ENCODE peak calls at places on chromosome 3, in nine cellular contexts. E is BE2C, U is IMR-90, O is prostate gland, B is psoas muscle, W is SK-N-SH, R is esophagus muscularis mucosa, Q is left ventricle myocardium inferior, C is bronchial epithelial cell. K is an unnamed sample.

GRCh38 chr3:13019706-13020105 is 53.5 kb downstream of the IQSEC1 start:
- DNase-seq in U (no peak), Q (no peak), R (no peak), B (no peak), E (no peak), O (no peak), C (no peak), W (no peak), K (peak; percentile 59)

GRCh38 chr3:140323561-140323960 is 354.3 kb upstream of the TRIM42 start:
- DNase-seq in C (no peak), R (no peak), E (no peak), B (no peak), U (no peak), O (no peak), Q (no peak), W (no peak), K (no peak)

GRCh38 chr3:105094588-105094987 is 272.1 kb upstream of the ALCAM start:
- DNase-seq in O (no peak), C (peak; percentile 39), E (no peak), U (no peak), R (no peak), W (no peak), B (no peak), Q (no peak), K (no peak)

GRCh38 chr3:12999147-13000140 is 73.8 kb downstream of the IQSEC1 start:
- DNase-seq in C (no peak), W (no peak), Q (peak; percentile 87), U (no peak), B (peak; percentile 90), O (peak; percentile 22), E (no peak), R (no peak), K (peak; percentile 90)

GRCh38 chr3:169564883-169565282 is 98.6 kb downstream of the MECOM start:
- DNase-seq in B (no peak), C (no peak), W (peak; percentile 9), Q (no peak), O (no peak), R (no peak), E (no peak), U (no peak), K (no peak)

GRCh38 chr3:47424434-47425382 is 43.9 kb downstream of the PTPN23 start:
- DNase-seq in O (no peak), W (no peak), B (peak; percentile 19), U (peak; percentile 43), C (no peak), Q (no peak), E (no peak), R (no peak), K (no peak)

GRCh38 chr3:148790841-148791240 is 36.8 kb upstream of the CPB1 start:
- DNase-seq in R (no peak), B (no peak), Q (no peak), E (no peak), C (no peak), W (no peak), O (no peak), U (no peak), K (no peak)

GRCh38 chr3:17431004-17431403 is 311.4 kb downstream of the TBC1D5 start:
- DNase-seq in R (no peak), W (peak; percentile 38), B (no peak), O (no peak), U (peak; percentile 53), Q (no peak), C (peak; percentile 58), E (no peak), K (no peak)

GRCh38 chr3:5213574-5213966 is 26.1 kb downstream of the EDEM1 start:
- DNase-seq in B (no peak), R (no peak), W (no peak), Q (no peak), O (no peak), C (no peak), U (no peak), E (no peak), K (no peak)

GRCh38 chr3:5212625-5213573 is 25.4 kb downstream of the EDEM1 start:
- DNase-seq in Q (no peak), O (no peak), R (no peak), W (no peak), U (no peak), E (no peak), B (no peak), C (peak; percentile 48), K (no peak)

GRCh38 chr3:5214352-5214751 is 26.8 kb downstream of the EDEM1 start:
- DNase-seq in W (no peak), C (no peak), R (no peak), B (no peak), O (no peak), E (no peak), Q (no peak), U (no peak), K (no peak)

GRCh38 chr3:5205165-5205941 is 17.8 kb downstream of the EDEM1 start:
- DNase-seq in E (no peak), C (no peak), Q (no peak), R (no peak), O (no peak), W (no peak), U (peak; percentile 85), B (no peak), K (no peak)

DNA sequence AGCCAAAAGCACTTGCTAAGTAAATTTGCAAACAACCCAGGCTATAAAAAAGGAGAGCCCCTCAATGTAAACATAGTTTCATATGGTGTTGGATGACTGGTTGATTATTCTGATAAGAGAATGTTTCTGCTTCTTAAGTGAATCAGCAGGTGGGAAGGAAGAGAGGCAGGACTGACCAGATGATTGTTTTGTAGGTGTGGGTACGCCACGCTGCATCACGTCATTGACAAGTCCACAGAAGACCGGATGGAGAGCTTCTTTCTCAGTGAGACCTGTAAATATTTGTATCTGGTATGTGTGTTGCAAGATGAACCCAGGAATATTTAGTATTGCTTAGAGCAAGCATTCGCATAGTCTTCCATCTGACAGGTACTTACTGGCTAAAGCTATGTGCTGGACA is 23.4 kb downstream of the EDEM1 start:
- DNase-seq in E (no peak), R (no peak), O (no peak), W (no peak), B (no peak), U (no peak), C (no peak), Q (no peak), K (no peak)
- H3K36me3 ChIP-seq in E (no peaks in the 10 kb centered on the region), R (peaks cover 100% of the 10 kb centered on the region), O (peaks cover 9% of the 10 kb centered on the region), W (peaks cover 60% of the 10 kb centered on the region), B (peaks cover 100% of the 10 kb centered on the region), U (peaks cover 68% of the 10 kb centered on the region), C (peaks cover 43% of the 10 kb centered on the region), Q (peaks cover 100% of the 10 kb centered on the region), K (peaks cover 68% of the 10 kb centered on the region)

GRCh38 chr3:7285502-7285901 is 424.6 kb downstream of the GRM7 start:
- DNase-seq in O (no peak), Q (no peak), R (no peak), B (no peak), U (no peak), E (peak; percentile 9), C (peak; percentile 21), W (no peak), K (no peak)
- TF ChIP-seq CTCF in O (no peak), Q (peak; percentile 45), R (peak; percentile 29), B (peak; percentile 13), U (no peak), E (peak; percentile 22), C (peak; percentile 25), W (no peak), K (peak; percentile 26)

GRCh38 chr3:136343873-136344281 is 93.7 kb downstream of the PCCB start:
- DNase-seq in B (peak; percentile 92), O (peak; percentile 70), R (peak; percentile 95), U (peak; percentile 98), E (peak; percentile 91), W (peak; percentile 69), C (peak; percentile 91), Q (peak; percentile 79), K (peak; percentile 94)

GRCh38 chr3:136346486-136346885 is 96.3 kb downstream of the PCCB start:
- DNase-seq in Q (no peak), R (no peak), B (no peak), E (no peak), W (no peak), U (no peak), C (no peak), O (no peak), K (no peak)

DNA sequence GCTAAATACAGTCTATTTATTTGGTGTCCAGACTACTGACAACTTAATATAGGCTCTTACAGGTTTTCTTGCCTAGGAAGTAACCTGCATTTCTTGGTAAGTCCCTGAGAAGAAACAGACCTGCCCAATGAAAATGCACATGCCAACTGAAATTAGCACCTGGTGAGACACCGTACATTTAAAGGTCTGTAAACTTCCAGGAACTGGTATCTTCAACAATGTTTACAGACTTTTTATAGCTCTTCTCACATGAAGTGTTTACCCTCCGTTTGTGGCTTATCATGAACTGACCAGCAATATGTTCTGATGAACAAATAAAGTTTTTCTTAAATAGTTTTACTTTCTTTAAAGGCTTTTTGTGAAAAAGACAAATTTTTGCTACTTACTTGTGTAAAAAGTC is 93.3 kb downstream of the PCCB start:
- DNase-seq in O (no peak), U (no peak), Q (no peak), C (no peak), E (no peak), R (no peak), W (no peak), B (no peak), K (no peak)
- H3K36me3 ChIP-seq in O (peaks cover 5% of the 10 kb centered on the region), U (peaks cover 10% of the 10 kb centered on the region), Q (peaks cover 53% of the 10 kb centered on the region), C (no peaks in the 10 kb centered on the region), E (peaks cover 3% of the 10 kb centered on the region), R (peaks cover 43% of the 10 kb centered on the region), W (peaks cover 33% of the 10 kb centered on the region), B (peaks cover 60% of the 10 kb centered on the region), K (peaks cover 2% of the 10 kb centered on the region)

GRCh38 chr3:11057655-11058054 is 65.1 kb downstream of the SLC6A1 start:
- DNase-seq in Q (no peak), W (no peak), E (no peak), B (no peak), U (no peak), C (no peak), R (no peak), O (no peak), K (no peak)

GRCh38 chr3:11060500-11061251 is 68.1 kb downstream of the SLC6A1 start:
- DNase-seq in W (peak; percentile 89), C (peak; percentile 37), E (peak; percentile 63), U (peak; percentile 50), O (peak; percentile 39), Q (peak; percentile 54), R (no peak), B (peak; percentile 74), K (peak; percentile 87)

GRCh38 chr3:11056531-11057050 is 64.0 kb downstream of the SLC6A1 start:
- DNase-seq in U (no peak), Q (no peak), O (no peak), W (no peak), C (no peak), R (no peak), E (no peak), B (no peak), K (no peak)

GRCh38 chr3:11059799-11060115 is 67.2 kb downstream of the SLC6A1 start:
- DNase-seq in Q (no peak), W (no peak), B (no peak), O (no peak), U (no peak), E (no peak), C (no peak), R (no peak), K (no peak)

DNA sequence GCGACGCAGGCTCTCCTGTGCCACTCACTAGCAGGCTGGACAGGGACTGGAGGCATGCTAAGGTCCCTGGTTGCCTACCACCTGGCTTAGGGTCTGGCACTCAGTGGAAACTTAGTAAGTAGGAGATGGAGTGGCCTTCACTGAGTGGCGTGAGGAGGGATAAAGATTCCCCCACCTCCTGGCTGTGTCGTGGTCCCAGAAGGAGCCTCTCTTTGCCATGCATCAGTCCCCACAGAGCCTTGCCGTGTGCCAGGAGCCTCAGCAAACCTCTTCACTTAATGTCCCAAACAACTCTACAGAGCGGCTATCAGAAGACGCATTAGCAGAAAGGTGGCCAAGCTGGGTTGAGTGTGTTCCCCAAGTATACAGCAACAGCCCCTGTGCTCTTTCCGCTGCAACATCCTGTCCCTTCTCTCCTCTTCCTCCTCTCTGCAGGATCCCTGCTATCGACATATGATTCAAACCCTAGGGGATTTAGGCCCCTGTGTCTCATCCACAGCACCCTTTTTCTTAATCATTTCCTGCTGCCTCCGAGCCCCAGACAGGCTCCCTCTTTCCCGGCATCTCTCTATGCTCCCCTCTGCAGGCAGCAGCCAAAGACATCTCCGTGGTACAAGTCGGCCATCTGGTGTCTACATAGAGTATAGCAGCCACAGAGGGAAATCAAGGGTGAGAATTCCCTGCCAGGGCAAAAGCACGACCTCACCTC is 66.7 kb downstream of the SLC6A1 start:
- DNase-seq in O (peak; percentile 50), E (peak; percentile 52), W (peak; percentile 83), R (no peak), Q (peak; percentile 31), B (peak; percentile 64), U (peak; percentile 70), C (peak; percentile 76), K (no peak)
- TF ChIP-seq CTCF in O (peak; percentile 17), E (peak; percentile 70), W (peak; percentile 81), R (peak; percentile 65), Q (peak; percentile 89), B (peak; percentile 78), U (peak; percentile 92), C (peak; percentile 86), K (peak; percentile 76)